ENCODE peak calls at places on chromosome 17, in five cellular contexts. J is DMS 273 treated with DMSO at 0.1 percent for 48 hours, M is stromal cell of bone marrow, F is activated gamma-delta T cell, R is germinal center. Z is an unnamed sample.

GRCh38 chr17:29625037-29625750 is 2.5 kb upstream of the CORO6 start:
- DNase-seq in F (no peak), M (no peak), J (no peak), R (no peak), Z (peak)

GRCh38 chr17:6355196-6355595 is 79.7 kb downstream of the AIPL1 start:
- DNase-seq in J (no peak), M (no peak), F (no peak), R (no peak), Z (no peak)

GRCh38 chr17:8163978-8164814 is 1.4 kb upstream of the VAMP2 start:
- DNase-seq in M (no peak), J (no peak), R (no peak), F (peak), Z (no peak)

GRCh38 chr17:69763503-69763902 is 311.5 kb upstream of the KCNJ16 start:
- DNase-seq in F (no peak), R (no peak), M (no peak), J (no peak), Z (no peak)

GRCh38 chr17:64547354-64547753 is 40.6 kb downstream of the CEP95 start:
- DNase-seq in J (no peak), R (no peak), F (no peak), M (no peak), Z (no peak)

GRCh38 chr17:76733618-76733957 is 3.5 kb downstream of the SRSF2 start:
- DNase-seq in F (no peak), J (no peak), M (no peak), R (no peak), Z (no peak)

GRCh38 chr17:69608808-69609494 is 194.5 kb downstream of the MAP2K6 start:
- DNase-seq in R (no peak), J (no peak), F (no peak), M (peak), Z (peak)

GRCh38 chr17:33396818-33397217 is 103.7 kb upstream of the ASIC2 start:
- DNase-seq in J (no peak), F (no peak), R (no peak), M (no peak), Z (no peak)

GRCh38 chr17:29165800-29166506 is 14.2 kb downstream of the MYO18A start:
- DNase-seq in F (no peak), R (no peak), M (no peak), J (no peak), Z (no peak)

GRCh38 chr17:35448214-35448898 is at the start of gene SLFN13:
- DNase-seq in R (peak), M (no peak), J (peak), F (peak), Z (no peak)

GRCh38 chr17:45867702-45868101 is 23.0 kb downstream of the SPPL2C start:
- DNase-seq in M (no peak), R (no peak), F (no peak), J (no peak), Z (no peak)

GRCh38 chr17:83190601-83191387 is 111.4 kb downstream of the METRNL start:
- DNase-seq in R (no peak), M (no peak), J (no peak), F (no peak), Z (no peak)

GRCh38 chr17:19762515-19762961 is 14.4 kb upstream of the ALDH3A1 start:
- DNase-seq in M (peak), R (peak), F (no peak), J (no peak), Z (peak)

GRCh38 chr17:81991684-81992513 is 14.5 kb downstream of the ASPSCR1 start:
- DNase-seq in F (no peak), M (peak), R (no peak), J (peak), Z (no peak)

GRCh38 chr17:75417054-75417453 is 11.6 kb upstream of the GRB2 start:
- DNase-seq in R (no peak), M (no peak), F (no peak), J (no peak), Z (no peak)

GRCh38 chr17:81309140-81309858 is 14.2 kb upstream of the SLC38A10 start:
- DNase-seq in M (peak), R (peak), J (no peak), F (no peak), Z (no peak)

GRCh38 chr17:13582776-13583414 is 18.8 kb downstream of the HS3ST3A1 start:
- DNase-seq in F (no peak), M (no peak), J (no peak), R (no peak), Z (no peak)

GRCh38 chr17:76266244-76266938 is 1.2 kb downstream of the UBALD2 start:
- DNase-seq in F (no peak), R (no peak), J (no peak), M (no peak), Z (no peak)

GRCh38 chr17:78269893-78270490 is 38.6 kb downstream of the TMEM235 start:
- DNase-seq in J (no peak), M (no peak), R (no peak), F (no peak), Z (no peak)

GRCh38 chr17:59504821-59505220 is 60.6 kb upstream of the DHX40 start:
- DNase-seq in M (no peak), R (no peak), F (no peak), J (no peak), Z (no peak)

GRCh38 chr17:76612977-76613851 is 27.6 kb upstream of the ST6GALNAC2 start:
- DNase-seq in R (no peak), M (no peak), J (peak), F (no peak), Z (no peak)

GRCh38 chr17:64358261-64358788 is 32.3 kb downstream of the PECAM1 start:
- DNase-seq in R (no peak), J (peak), M (no peak), F (no peak), Z (peak)

GRCh38 chr17:37147301-37147812 is 198.6 kb downstream of the AATF start:
- DNase-seq in F (no peak), R (peak), M (no peak), J (no peak), Z (no peak)

GRCh38 chr17:55451203-55451641 is 29.6 kb upstream of the MMD start:
- DNase-seq in R (no peak), F (no peak), J (no peak), M (no peak), Z (no peak)

GRCh38 chr17:41551370-41551769 is 20.5 kb downstream of the KRT9 start:
- DNase-seq in M (no peak), J (no peak), R (no peak), F (no peak), Z (no peak)